ENCODE peak calls at places on chromosomes 1 and 21, in seven cellular contexts. R is HCT116; O is hepatocyte; K is RWPE1; M is Peyer's patch; A is endothelial cell; U is CD8-positive, alpha-beta T cell. F is an unnamed sample.

GRCh38 chr21:14403681-14404318 is 20.9 kb upstream of the HSPA13 start:
- DNase-seq in R (peak; percentile 13), O (peak; percentile 47), K (peak; percentile 15), M (no peak), A (no peak), U (no peak), F (no peak)

GRCh38 chr1:228410015-228410414 is 3.4 kb upstream of the TRIM11 start:
- DNase-seq in R (no peak), O (no peak), K (no peak), M (no peak), A (no peak), U (no peak), F (peak; percentile 61)

GRCh38 chr1:20212685-20213331 is 26.5 kb upstream of the PLA2G2C start:
- DNase-seq in R (peak; percentile 54), O (peak; percentile 86), K (peak; percentile 84), M (peak; percentile 67), A (peak; percentile 70), U (peak; percentile 45), F (peak; percentile 88)

GRCh38 chr1:161068306-161069200 is 1.1 kb downstream of the ARHGAP30 start:
- DNase-seq in R (no peak), O (peak; percentile 2), K (no peak), M (peak; percentile 94), A (no peak), U (peak; percentile 84), F (peak; percentile 95)

GRCh38 chr1:98468111-98468717 is 193.3 kb upstream of the SNX7 start:
- DNase-seq in R (peak; percentile 44), O (peak; percentile 48), K (peak; percentile 31), M (no peak), A (peak; percentile 11), U (no peak), F (no peak)

GRCh38 chr1:226736908-226737818 is 1.9 kb downstream of the ITPKB start:
- DNase-seq in R (no peak), O (peak; percentile 71), K (no peak), M (peak; percentile 58), A (peak; percentile 21), U (peak; percentile 53), F (peak; percentile 92)

GRCh38 chr1:230796626-230797025 is 49.4 kb downstream of the CAPN9 start:
- DNase-seq in R (no peak), O (no peak), K (no peak), M (no peak), A (no peak), U (no peak), F (no peak)

GRCh38 chr1:156676820-156677615 is at the start of gene NES:
- DNase-seq in R (no peak), O (peak; percentile 68), K (no peak), M (no peak), A (peak; percentile 74), U (no peak), F (no peak)

GRCh38 chr1:161946071-161946987 is 77.3 kb downstream of the OLFML2B start:
- DNase-seq in R (no peak), O (no peak), K (no peak), M (no peak), A (no peak), U (no peak), F (no peak)

GRCh38 chr1:95340056-95340455 is 106.0 kb downstream of the RWDD3 start:
- DNase-seq in R (no peak), O (no peak), K (no peak), M (no peak), A (no peak), U (no peak), F (no peak)

GRCh38 chr1:84412316-84412942 is 14.1 kb downstream of the DNASE2B start:
- DNase-seq in R (no peak), O (no peak), K (no peak), M (no peak), A (no peak), U (no peak), F (no peak)

GRCh38 chr1:177065430-177065829 is 99.1 kb downstream of the ASTN1 start:
- DNase-seq in R (no peak), O (no peak), K (no peak), M (no peak), A (no peak), U (no peak), F (no peak)

GRCh38 chr1:151377150-151377884 is 4.8 kb upstream of the SELENBP1 start:
- DNase-seq in R (no peak), O (no peak), K (no peak), M (no peak), A (no peak), U (no peak), F (no peak)

GRCh38 chr1:75707191-75707590 is 17.3 kb upstream of the ACADM start:
- DNase-seq in R (no peak), O (no peak), K (peak; percentile 36), M (no peak), A (no peak), U (no peak), F (no peak)

GRCh38 chr1:220528049-220528678 is at the start of gene MARK1:
- DNase-seq in R (no peak), O (peak; percentile 82), K (peak; percentile 79), M (no peak), A (peak; percentile 62), U (no peak), F (peak; percentile 77)

GRCh38 chr1:183234660-183235476 is 48.8 kb downstream of the LAMC2 start:
- DNase-seq in R (peak; percentile 62), O (peak; percentile 80), K (peak; percentile 97), M (no peak), A (peak; percentile 49), U (no peak), F (no peak)

GRCh38 chr21:42861311-42862122 is 17.8 kb downstream of the WDR4 start:
- DNase-seq in R (no peak), O (no peak), K (no peak), M (no peak), A (no peak), U (no peak), F (no peak)

GRCh38 chr1:59039551-59039950 is 255.7 kb upstream of the JUN start:
- DNase-seq in R (no peak), O (no peak), K (no peak), M (no peak), A (no peak), U (no peak), F (no peak)

GRCh38 chr1:59044535-59045121 is 252.3 kb upstream of the FGGY start:
- DNase-seq in R (no peak), O (no peak), K (no peak), M (no peak), A (no peak), U (no peak), F (no peak)

GRCh38 chr1:59043796-59044195 is 253.1 kb upstream of the FGGY start:
- DNase-seq in R (no peak), O (peak; percentile 83), K (peak; percentile 48), M (no peak), A (no peak), U (no peak), F (no peak)

GRCh38 chr1:59045137-59045536 is 251.8 kb upstream of the FGGY start:
- DNase-seq in R (no peak), O (no peak), K (no peak), M (no peak), A (no peak), U (no peak), F (no peak)

DNA sequence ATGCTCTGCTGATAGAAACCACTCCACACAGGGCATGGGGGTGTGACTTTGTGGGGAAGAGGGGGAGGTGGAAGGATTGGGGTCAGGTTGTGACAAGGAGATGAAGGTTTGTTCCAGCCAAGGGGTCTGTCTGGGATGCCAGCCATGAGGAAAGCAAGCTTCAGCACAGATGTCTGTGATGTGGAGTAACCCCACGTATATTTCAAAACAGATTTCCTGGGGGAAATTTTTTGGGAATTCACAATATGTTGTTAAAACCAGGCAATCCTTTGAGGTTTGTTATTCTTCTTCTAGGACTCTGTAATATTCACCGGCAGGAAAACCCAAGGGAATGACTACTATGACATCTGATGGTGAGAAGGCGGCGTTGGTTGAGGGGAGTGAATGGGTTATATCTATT is 255.0 kb upstream of the FGGY start:
- DNase-seq in R (no peak), O (no peak), K (no peak), M (no peak), A (no peak), U (no peak), F (no peak)
- TF ChIP-seq CTCF in R (no peak), O (no peak), K (no peak), M (no peak), A (no peak), U (no peak), F (no peak)

GRCh38 chr1:201265771-201266170 is 17.5 kb upstream of the PKP1 start:
- DNase-seq in R (no peak), O (no peak), K (no peak), M (no peak), A (no peak), U (no peak), F (no peak)

GRCh38 chr1:201261771-201262547 is 21.3 kb upstream of the PKP1 start:
- DNase-seq in R (no peak), O (no peak), K (no peak), M (no peak), A (no peak), U (peak; percentile 5), F (peak; percentile 53)

GRCh38 chr1:201264554-201264953 is 18.8 kb upstream of the PKP1 start:
- DNase-seq in R (no peak), O (no peak), K (no peak), M (no peak), A (no peak), U (no peak), F (peak; percentile 25)

GRCh38 chr1:201262963-201263608 is 20.2 kb upstream of the PKP1 start:
- DNase-seq in R (no peak), O (no peak), K (no peak), M (no peak), A (no peak), U (no peak), F (peak; percentile 61)

GRCh38 chr1:201264072-201264471 is 19.2 kb upstream of the PKP1 start:
- DNase-seq in R (no peak), O (no peak), K (no peak), M (no peak), A (no peak), U (no peak), F (peak; percentile 37)
- TF ChIP-seq CTCF in R (no peak), O (no peak), K (no peak), M (no peak), A (no peak), U (no peak), F (no peak)

GRCh38 chr1:37509181-37509580 is 5.4 kb downstream of the MEAF6 start:
- DNase-seq in R (no peak), O (no peak), K (no peak), M (no peak), A (no peak), U (no peak), F (no peak)
- TF ChIP-seq CTCF in R (peak; percentile 39), O (peak; percentile 12), K (peak; percentile 20), M (no peak), A (no peak), U (no peak), F (no peak)

GRCh38 chr1:53666566-53666965 is 72.4 kb downstream of the GLIS1 start:
- DNase-seq in R (no peak), O (no peak), K (no peak), M (no peak), A (no peak), U (no peak), F (peak; percentile 51)

GRCh38 chr1:53672785-53673184 is 66.2 kb downstream of the GLIS1 start:
- DNase-seq in R (no peak), O (no peak), K (no peak), M (no peak), A (no peak), U (no peak), F (no peak)

GRCh38 chr1:53672243-53672642 is 66.7 kb downstream of the GLIS1 start:
- DNase-seq in R (no peak), O (no peak), K (no peak), M (no peak), A (no peak), U (no peak), F (peak; percentile 15)

GRCh38 chr1:53665996-53666395 is 73.0 kb downstream of the GLIS1 start:
- DNase-seq in R (no peak), O (no peak), K (no peak), M (no peak), A (no peak), U (no peak), F (peak; percentile 3)

GRCh38 chr1:53669511-53670191 is 69.3 kb downstream of the GLIS1 start:
- DNase-seq in R (no peak), O (no peak), K (no peak), M (no peak), A (no peak), U (no peak), F (peak; percentile 46)
- TF ChIP-seq CTCF in R (no peak), O (no peak), K (no peak), M (no peak), A (no peak), U (no peak), F (no peak)